ENCODE peak calls at places on chromosome 14, in six cellular contexts. C is HCT116, R is OCI-LY7, F is MM.1S, N is GM23248, A is hepatocyte. K is an unnamed sample. For H3K4me1, the result is how much of the 10 kb centered on the place peaks cover.

GRCh38 chr14:52473557-52473956 is 78.7 kb downstream of the TXNDC16 start:
- DNase-seq in F (no peak), R (peak), N (peak), A (peak), C (peak), K (peak)

GRCh38 chr14:55782166-55782565 is 202.2 kb downstream of the KTN1 start:
- DNase-seq in N (no peak), A (no peak), R (no peak), F (no peak), C (no peak), K (no peak)

GRCh38 chr14:75715926-75716780 is 55.1 kb downstream of the TTLL5 start:
- DNase-seq in C (no peak), F (no peak), N (peak), R (no peak), A (no peak), K (no peak)

GRCh38 chr14:66974397-66975025 is 214.7 kb upstream of the GARIN2 start:
- DNase-seq in C (no peak), A (no peak), R (no peak), N (peak), F (no peak), K (no peak)

GRCh38 chr14:96889091-96889490 is 91.9 kb downstream of the VRK1 start:
- DNase-seq in F (no peak), A (no peak), N (no peak), C (no peak), R (no peak), K (no peak)

GRCh38 chr14:30943694-30944093 is 69.3 kb downstream of the COCH start:
- DNase-seq in F (no peak), C (no peak), N (no peak), A (no peak), R (no peak), K (no peak)

GRCh38 chr14:67199016-67199415 is 9.8 kb downstream of the GARIN2 start:
- DNase-seq in A (no peak), C (no peak), F (no peak), R (no peak), N (peak), K (no peak)

GRCh38 chr14:58430156-58430555 is 2.6 kb downstream of the KIAA0586 start:
- DNase-seq in C (no peak), A (no peak), N (peak), R (peak), F (no peak), K (no peak)

GRCh38 chr14:69685217-69685616 is 73.8 kb downstream of the SUSD6 start:
- DNase-seq in F (no peak), R (no peak), C (no peak), N (peak), A (no peak), K (no peak)

GRCh38 chr14:88521818-88522217 is 33.0 kb downstream of the PTPN21 start:
- DNase-seq in N (peak), A (no peak), R (no peak), F (no peak), C (no peak), K (no peak)

GRCh38 chr14:77105118-77105517 is 7.1 kb downstream of the CIPC start:
- DNase-seq in A (no peak), N (no peak), F (no peak), R (no peak), C (no peak), K (peak)

GRCh38 chr14:100325958-100326357 is 2.8 kb downstream of the SLC25A47 start:
- DNase-seq in C (no peak), N (no peak), A (no peak), F (no peak), R (no peak), K (no peak)

GRCh38 chr14:48035836-48036235 is 360.4 kb upstream of the MDGA2 start:
- DNase-seq in A (no peak), C (no peak), N (no peak), R (no peak), F (no peak), K (peak)

GRCh38 chr14:60304509-60304908 is 55.5 kb downstream of the PPM1A start:
- DNase-seq in N (no peak), A (peak), C (no peak), R (no peak), F (no peak), K (no peak)

GRCh38 chr14:79074501-79074900 is 904.3 kb downstream of the NRXN3 start:
- DNase-seq in N (no peak), F (no peak), A (no peak), C (no peak), R (no peak), K (no peak)

GRCh38 chr14:92969470-92970232 is 46.7 kb downstream of the CHGA start:
- DNase-seq in N (no peak), C (no peak), A (no peak), R (no peak), F (no peak), K (no peak)

GRCh38 chr14:26870722-26871121 is 272.9 kb upstream of the NOVA1 start:
- DNase-seq in F (no peak), R (no peak), A (no peak), C (no peak), N (no peak), K (no peak)

GRCh38 chr14:43361766-43362165 is 1145.3 kb downstream of the FSCB start:
- DNase-seq in N (no peak), C (no peak), R (no peak), F (no peak), A (no peak), K (no peak)

GRCh38 chr14:99946652-99947489 is 118.4 kb upstream of the EVL start:
- DNase-seq in R (peak), A (peak), F (peak), N (peak), C (no peak), K (peak)

GRCh38 chr14:93496856-93497255 is 66.1 kb downstream of the UNC79 start:
- DNase-seq in F (no peak), C (no peak), N (peak), A (no peak), R (no peak), K (no peak)

GRCh38 chr14:56810850-56811595 is 744 bp upstream of the OTX2 start:
- DNase-seq in C (no peak), R (no peak), F (no peak), N (no peak), A (no peak), K (peak)

GRCh38 chr14:51652168-51653095 is 722 bp downstream of the FRMD6 start:
- DNase-seq in N (peak), R (peak), C (no peak), A (no peak), F (peak), K (peak)

GRCh38 chr14:24143511-24143910 is 2.1 kb upstream of the EMC9 start:
- DNase-seq in R (no peak), A (no peak), N (peak), C (no peak), F (no peak), K (no peak)

GRCh38 chr14:23034498-23035302 is at the start of gene PSMB5:
- DNase-seq in A (peak), N (peak), F (peak), C (peak), R (peak), K (peak)

GRCh38 chr14:66111891-66112290 is 374.3 kb upstream of the CCDC196 start:
- DNase-seq in C (no peak), F (no peak), R (no peak), A (no peak), N (peak), K (no peak)

GRCh38 chr14:62947291-62947690 is 98.0 kb downstream of the KCNH5 start:
- DNase-seq in R (no peak), N (no peak), C (no peak), A (no peak), F (no peak), K (no peak)

GRCh38 chr14:84857571-84857970 is 672.4 kb upstream of the FLRT2 start:
- DNase-seq in C (no peak), N (no peak), R (no peak), F (no peak), A (no peak), K (no peak)

GRCh38 chr14:24135834-24136683 is at the start of gene PSME1:
- DNase-seq in R (peak), N (peak), A (peak), C (peak), F (peak), K (peak)

GRCh38 chr14:50107850-50108249 is 8.5 kb downstream of the VCPKMT start:
- DNase-seq in A (no peak), R (no peak), N (no peak), F (no peak), C (no peak), K (no peak)

GRCh38 chr14:64786296-64787149 is 82.3 kb downstream of the PLEKHG3 start:
- DNase-seq in C (no peak), N (peak), A (no peak), F (no peak), R (no peak), K (no peak)

GRCh38 chr14:58907803-58908202 is 270.0 kb downstream of the DACT1 start:
- DNase-seq in R (no peak), F (no peak), C (no peak), N (no peak), A (no peak), K (no peak)

GRCh38 chr14:99038401-99038800 is 233.6 kb downstream of the BCL11B start:
- DNase-seq in C (no peak), R (no peak), F (no peak), N (no peak), A (no peak), K (no peak)

GRCh38 chr14:54688229-54688628 is 121.3 kb downstream of the SAMD4A start:
- DNase-seq in A (no peak), N (no peak), R (no peak), F (no peak), C (no peak), K (no peak)

GRCh38 chr14:95096476-95096875 is 60.9 kb downstream of the DICER1 start:
- DNase-seq in C (no peak), F (no peak), A (no peak), R (no peak), N (no peak), K (peak)

GRCh38 chr14:95493976-95494375 is 22.5 kb downstream of the SYNE3 start:
- DNase-seq in A (no peak), R (no peak), N (no peak), F (no peak), C (no peak), K (no peak)

GRCh38 chr14:58152569-58152857 is 500 bp upstream of the ARMH4 start:
- DNase-seq in R (no peak), N (no peak), A (no peak), C (no peak), F (no peak), K (no peak)

GRCh38 chr14:68894802-68895201 is 84.3 kb downstream of the ACTN1 start:
- DNase-seq in R (no peak), C (no peak), F (no peak), N (peak), A (no peak), K (no peak)

GRCh38 chr14:61752626-61753025 is 9.6 kb upstream of the SNAPC1 start:
- DNase-seq in N (peak), C (no peak), F (no peak), R (peak), A (peak), K (no peak)

GRCh38 chr14:100076630-100077029 is 11.4 kb downstream of the EVL start:
- DNase-seq in N (peak), R (no peak), F (no peak), A (peak), C (no peak), K (no peak)

GRCh38 chr14:51331651-51332367 is 91.8 kb downstream of the TMX1 start:
- DNase-seq in N (no peak), R (no peak), A (no peak), C (no peak), F (no peak), K (no peak)

GRCh38 chr14:105591052-105591451 is 64.7 kb downstream of the TMEM121 start:
- DNase-seq in F (no peak), C (no peak), N (no peak), R (no peak), A (no peak), K (no peak)
- TF ChIP-seq EZH2phosphoT487 in F (no peak), C (no peak), N (no peak), R (no peak), A (no peak), K (no peak)

DNA sequence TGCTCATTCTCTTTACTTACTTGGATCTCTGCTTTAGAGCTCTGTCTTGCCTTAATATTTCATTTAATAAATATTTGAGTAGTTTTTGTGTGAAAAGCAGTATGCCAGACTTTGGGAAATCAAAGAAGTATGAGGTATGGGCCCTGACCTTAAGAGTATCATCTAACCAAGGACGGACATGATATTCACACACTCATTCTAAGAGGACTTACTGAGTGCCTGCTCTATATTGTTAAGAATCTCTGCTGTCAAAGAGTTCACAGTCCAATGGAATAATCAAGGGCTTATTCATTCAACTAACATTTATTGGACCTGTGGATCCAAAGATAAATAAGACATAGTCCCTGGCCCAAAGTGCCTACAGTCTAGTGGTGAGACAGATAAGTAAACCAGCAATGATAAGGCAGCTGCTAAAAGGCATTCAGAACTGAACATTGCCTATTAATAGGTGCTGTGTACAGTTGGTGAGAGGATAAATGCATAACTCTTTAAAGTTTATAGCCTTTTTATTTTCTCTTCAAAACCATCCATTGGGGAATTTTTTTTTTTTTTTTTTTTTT is 11.0 kb downstream of the WDR20 start:
- DNase-seq in C (no peak), A (peak), R (no peak), N (no peak), F (no peak), K (no peak)
- H3K4me1 ChIP-seq in C (under half), A (under half), R (under half), N (under half), F (under half), K (under half)

GRCh38 chr14:103889313-103890051 is 38.8 kb upstream of the TDRD9 start:
- DNase-seq in N (no peak), C (no peak), F (no peak), A (no peak), R (no peak), K (no peak)
- H3K27ac ChIP-seq in N (no peak), C (peak), F (no peak), A (no peak), R (no peak), K (no peak)

DNA sequence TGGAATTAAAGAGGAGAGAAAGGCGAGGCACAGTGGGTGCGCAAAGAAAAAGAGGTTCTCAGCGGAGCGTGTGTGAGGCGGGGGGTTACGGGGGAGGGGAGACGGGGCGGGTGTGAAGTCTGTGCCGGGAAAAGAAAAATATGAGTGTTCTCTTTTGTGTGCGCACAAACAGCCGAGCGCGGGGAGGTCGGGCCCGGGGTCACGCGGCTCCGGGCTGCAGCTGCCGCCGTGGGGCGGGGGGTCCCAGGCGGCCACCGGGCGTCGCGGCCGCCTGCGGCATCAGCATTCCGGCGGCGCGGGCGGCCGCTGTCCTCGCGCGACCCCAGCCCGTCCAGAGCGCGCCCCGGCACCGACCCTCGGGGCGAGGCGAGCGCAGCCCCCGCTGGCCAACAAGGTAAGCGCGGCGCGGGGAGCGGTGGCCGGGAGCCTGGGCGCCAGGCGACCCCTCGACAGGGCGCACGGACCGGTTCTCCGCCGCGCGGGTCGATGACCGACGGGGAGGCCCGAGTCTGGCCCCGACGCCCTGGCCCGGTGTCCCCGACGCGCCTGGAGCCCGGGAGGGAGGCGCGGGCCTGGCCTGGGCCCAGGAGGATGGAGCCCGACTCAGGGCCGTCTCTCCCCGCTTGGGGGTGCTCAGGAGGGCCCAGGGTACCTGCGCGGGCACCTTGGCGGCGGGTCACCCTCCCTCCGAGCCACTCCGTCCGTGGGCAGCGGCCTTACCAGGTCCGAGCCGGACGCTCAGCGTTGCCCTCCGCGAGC is 103.9 kb upstream of the DIO3 start:
- DNase-seq in C (no peak), F (no peak), N (no peak), A (no peak), R (no peak), K (peak)
- TF ChIP-seq EZH2phosphoT487 in C (no peak), F (no peak), N (no peak), A (no peak), R (no peak), K (no peak)